ENCODE peak calls at places on chromosomes 4 and X, in eight cellular contexts. Y, X, Q, B, O, C, M and Z are unnamed samples.

GRCh38 chr4:140049024-140049923 is 104.7 kb downstream of the MAML3 start:
- DNase-seq in Y (peak), O (peak), X (no peak), B (peak), C (peak), Q (no peak), M (peak), Z (no peak)

GRCh38 chrX:119194631-119195030 is 41.5 kb upstream of the PGRMC1 start:
- DNase-seq in B (peak), M (no peak), Q (no peak), C (peak), X (no peak), Y (no peak), O (no peak), Z (no peak)

GRCh38 chrX:49106930-49107329 is 16.6 kb downstream of the GPKOW start:
- DNase-seq in B (peak), C (peak), Y (no peak), Q (no peak), M (peak), O (peak), X (peak), Z (no peak)

GRCh38 chr4:64857815-64858214 is 448.6 kb upstream of the TECRL start:
- DNase-seq in C (no peak), X (no peak), O (no peak), B (no peak), Y (no peak), Q (no peak), M (no peak), Z (no peak)

GRCh38 chr4:82213485-82214162 is 160.2 kb downstream of the HNRNPD start:
- DNase-seq in M (no peak), X (no peak), Q (no peak), C (no peak), O (no peak), Y (no peak), B (no peak), Z (no peak)

GRCh38 chr4:81116571-81116970 is 86.1 kb downstream of the BMP3 start:
- DNase-seq in X (no peak), Y (no peak), B (no peak), Q (no peak), C (peak), M (no peak), O (no peak), Z (no peak)

GRCh38 chr4:6270691-6271121 is 1.1 kb downstream of the WFS1 start:
- DNase-seq in X (no peak), O (no peak), Q (no peak), Y (no peak), C (peak), M (no peak), B (peak), Z (no peak)

GRCh38 chr4:171785392-171785791 is 27.8 kb upstream of the GALNTL6 start:
- DNase-seq in O (no peak), X (no peak), M (no peak), Q (no peak), Y (no peak), C (peak), B (no peak), Z (no peak)

GRCh38 chrX:3514996-3515395 is 168.5 kb upstream of the MXRA5 start:
- DNase-seq in B (peak), Y (no peak), O (no peak), M (no peak), Q (no peak), C (no peak), X (no peak), Z (no peak)

GRCh38 chrX:88425739-88426138 is 321.3 kb upstream of the CPXCR1 start:
- DNase-seq in C (peak), X (no peak), O (no peak), B (peak), M (no peak), Y (no peak), Q (no peak), Z (no peak)

GRCh38 chr4:178165251-178165650 is 723.0 kb upstream of the AGA start:
- DNase-seq in Q (no peak), X (no peak), M (no peak), O (no peak), C (no peak), B (no peak), Y (no peak), Z (no peak)

GRCh38 chr4:54959656-54960055 is 165.7 kb downstream of the KDR start:
- DNase-seq in M (no peak), O (no peak), Y (no peak), Q (no peak), B (peak), X (no peak), C (peak), Z (no peak)

GRCh38 chr4:57172065-57172464 is 61.9 kb upstream of the IGFBP7 start:
- DNase-seq in Q (no peak), X (no peak), O (no peak), Y (no peak), C (no peak), B (no peak), M (no peak), Z (no peak)